ENCODE peak calls at places on chromosome 6, in five cellular contexts. L is A549, D is H1, R is sigmoid colon, S is ovary. Q is an unnamed sample.

GRCh38 chr6:1062786-1063545 is 248.9 kb upstream of the FOXQ1 start:
- DNase-seq in L (no peak), S (no peak), D (peak; percentile 9), R (no peak), Q (no peak)

GRCh38 chr6:72519871-72520270 is 102.0 kb upstream of the KCNQ5 start:
- DNase-seq in R (no peak), D (no peak), L (no peak), S (no peak), Q (no peak)

GRCh38 chr6:41386594-41386993 is 51.2 kb downstream of the NCR2 start:
- DNase-seq in D (no peak), R (no peak), L (no peak), S (no peak), Q (no peak)

GRCh38 chr6:107941627-107942026 is 16.4 kb downstream of the SEC63 start:
- DNase-seq in S (no peak), R (no peak), L (no peak), D (no peak), Q (no peak)

GRCh38 chr6:1363729-1364572 is 25.4 kb upstream of the FOXF2 start:
- DNase-seq in S (no peak), L (no peak), D (no peak), R (peak; percentile 72), Q (no peak)

GRCh38 chr6:6524951-6525350 is 63.6 kb upstream of the LY86 start:
- DNase-seq in D (no peak), L (no peak), R (no peak), S (no peak), Q (no peak)

GRCh38 chr6:1267790-1268762 is 43.8 kb upstream of the FOXQ1 start:
- DNase-seq in R (no peak), L (no peak), S (no peak), D (no peak), Q (no peak)

GRCh38 chr6:106724848-106725247 is 95.5 kb downstream of the QRSL1 start:
- DNase-seq in L (peak; percentile 18), D (no peak), S (no peak), R (no peak), Q (no peak)

GRCh38 chr6:129849456-129849855 is 11.7 kb downstream of the TMEM244 start:
- DNase-seq in R (no peak), S (no peak), L (no peak), D (no peak), Q (no peak)

GRCh38 chr6:28489366-28490190 is 26.0 kb downstream of the GPX6 start:
- DNase-seq in R (peak; percentile 74), D (peak; percentile 77), L (peak; percentile 73), S (peak; percentile 86), Q (peak; percentile 18)

GRCh38 chr6:16163535-16164300 is 34.8 kb downstream of the MYLIP start:
- DNase-seq in R (no peak), S (no peak), D (no peak), L (no peak), Q (no peak)

GRCh38 chr6:33875696-33876095 is 71.9 kb upstream of the MLN start:
- DNase-seq in S (no peak), R (no peak), D (no peak), L (no peak), Q (no peak)

GRCh38 chr6:66558189-66558588 is 851.2 kb upstream of the EYS start:
- DNase-seq in S (no peak), D (no peak), L (no peak), R (no peak), Q (no peak)
- TF ChIP-seq CTCF in S (no peak), D (peak; percentile 52), L (no peak), R (no peak), Q (no peak)

GRCh38 chr6:44260011-44260410 is 2.7 kb upstream of the SLC35B2 start:
- DNase-seq in R (no peak), S (no peak), L (no peak), D (no peak), Q (no peak)
- H3K4me1 ChIP-seq in R (peaks cover 46% of the 10 kb centered on the region), S (peaks cover 14% of the 10 kb centered on the region), L (peaks cover 32% of the 10 kb centered on the region), D (peaks cover 24% of the 10 kb centered on the region), Q (peaks cover 64% of the 10 kb centered on the region)

GRCh38 chr6:166573456-166574216 is 12.8 kb downstream of the RAMACL start:
- DNase-seq in L (no peak), D (no peak), R (no peak), S (no peak), Q (no peak)

GRCh38 chr6:166575190-166575589 is 11.3 kb downstream of the RAMACL start:
- DNase-seq in R (peak; percentile 87), D (no peak), S (peak; percentile 66), L (no peak), Q (no peak)

GRCh38 chr6:166569206-166569605 is 17.3 kb downstream of the RAMACL start:
- DNase-seq in L (no peak), S (no peak), D (no peak), R (no peak), Q (no peak)

GRCh38 chr6:166570929-166571699 is 15.4 kb downstream of the RAMACL start:
- DNase-seq in R (no peak), D (no peak), L (no peak), S (no peak), Q (no peak)

GRCh38 chr6:166572370-166573261 is 13.9 kb downstream of the RAMACL start:
- DNase-seq in R (no peak), S (no peak), D (peak; percentile 25), L (no peak), Q (peak; percentile 66)
- TF ChIP-seq EP300 in R (no peak), S (no peak), D (no peak), L (no peak), Q (peak; percentile 65)

DNA sequence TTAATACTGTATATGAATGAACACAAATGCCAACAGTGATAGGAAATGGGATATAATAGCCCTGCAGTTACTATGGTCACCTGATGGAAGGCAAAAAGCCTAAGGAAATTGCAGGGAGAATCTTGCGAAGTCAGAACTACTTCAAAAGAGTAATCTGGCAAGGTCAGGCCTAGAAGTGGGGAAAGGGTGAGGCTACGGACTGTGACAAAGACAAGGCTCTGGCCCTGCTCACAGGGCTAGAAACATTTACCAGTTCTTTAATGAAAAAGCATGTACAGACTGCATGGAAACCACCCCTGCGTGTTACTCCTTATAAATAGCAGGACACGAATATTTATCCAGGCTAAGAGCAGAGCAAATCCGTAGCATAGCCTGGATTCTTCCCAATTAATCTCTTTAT is 52.5 kb upstream of the HECA start:
- DNase-seq in D (no peak), S (no peak), R (no peak), L (no peak), Q (no peak)
- TF ChIP-seq CTCF in D (no peak), S (no peak), R (no peak), L (no peak), Q (no peak)